ENCODE peak calls at places on chromosomes 13 and 19, in seven cellular contexts. P is activated gamma-delta T cell treated with Interleukin-2 at 50 U/mL for 16 hours; E is left lung; D is cardiac muscle cell; I is stimulated activated CD4-positive, alpha-beta T cell treated with anti-CD3 and anti-CD28 coated beads, TNF-alpha, amount 100 ng/mL, for 48 hours; Q is Daoy; Z is HCEC 1CT. M is an unnamed sample.

GRCh38 chr13:20219585-20219984 is 12.5 kb downstream of the GJB6 start:
- DNase-seq in P (no peak), E (no peak), D (no peak), I (no peak), Q (no peak), Z (no peak), M (no peak)

GRCh38 chr13:73428137-73428536 is 369.3 kb downstream of the KLF5 start:
- DNase-seq in P (no peak), E (no peak), D (peak), I (no peak), Q (peak), Z (peak), M (no peak)

GRCh38 chr13:31441804-31442487 is 242.2 kb downstream of the B3GLCT start:
- DNase-seq in P (no peak), E (no peak), D (peak), I (no peak), Q (no peak), Z (no peak), M (no peak)

GRCh38 chr13:23383151-23383550 is 50.4 kb downstream of the SACS start:
- DNase-seq in P (no peak), E (no peak), D (no peak), I (no peak), Q (no peak), Z (no peak), M (no peak)

GRCh38 chr13:25678398-25678797 is 306.6 kb downstream of the ATP8A2 start:
- DNase-seq in P (no peak), E (no peak), D (no peak), I (no peak), Q (no peak), Z (no peak), M (no peak)

GRCh38 chr13:112891477-112892401 is 77.3 kb upstream of the MCF2L start:
- DNase-seq in P (no peak), E (peak), D (no peak), I (no peak), Q (no peak), Z (no peak), M (no peak)

GRCh38 chr13:46160474-46161066 is 21.4 kb downstream of the LCP1 start:
- DNase-seq in P (peak), E (no peak), D (peak), I (no peak), Q (peak), Z (peak), M (no peak)

GRCh38 chr13:57682128-57682716 is 50.7 kb downstream of the PCDH17 start:
- DNase-seq in P (no peak), E (no peak), D (no peak), I (no peak), Q (no peak), Z (no peak), M (no peak)

GRCh38 chr19:48090281-48090802 is 20.3 kb downstream of the PLA2G4C start:
- DNase-seq in P (no peak), E (no peak), D (no peak), I (no peak), Q (peak), Z (no peak), M (no peak)